ENCODE peak calls at places on chromosomes 6 and 20, in seven cellular contexts. O is GM10248; K is RWPE1; A is mesothelial cell of epicardium; C is KBM-7; Y is CD4-positive, alpha-beta memory T cell; P is HS-27A. R is an unnamed sample.

GRCh38 chr20:39885975-39886649 is 802.9 kb downstream of the MAFB start:
- DNase-seq in Y (no peak), O (peak), A (peak), K (peak), P (peak), C (peak), R (no peak)

GRCh38 chr20:19692100-19692499 is 66.0 kb upstream of the RIN2 start:
- DNase-seq in A (no peak), P (no peak), K (no peak), C (no peak), Y (no peak), O (no peak), R (no peak)

GRCh38 chr20:33897313-33897912 is 86.3 kb downstream of the CHMP4B start:
- DNase-seq in P (no peak), K (no peak), O (no peak), C (no peak), Y (no peak), A (no peak), R (no peak)

GRCh38 chr6:36577298-36577697 is 16.9 kb upstream of the SRSF3 start:
- DNase-seq in Y (no peak), O (no peak), K (peak), P (peak), C (no peak), A (no peak), R (no peak)

GRCh38 chr6:26224940-26225847 is 138.0 kb downstream of the HFE start:
- DNase-seq in C (no peak), K (no peak), Y (peak), O (no peak), P (no peak), A (peak), R (no peak)

GRCh38 chr6:35016417-35017221 is 124.5 kb downstream of the TCP11 start:
- DNase-seq in A (no peak), C (peak), O (no peak), P (no peak), K (no peak), Y (no peak), R (peak)

GRCh38 chr6:149237464-149237863 is 80.0 kb upstream of the TAB2 start:
- DNase-seq in K (no peak), O (no peak), C (no peak), A (no peak), P (no peak), Y (no peak), R (no peak)

GRCh38 chr6:90955246-90955645 is 368.4 kb upstream of the MAP3K7 start:
- DNase-seq in P (no peak), C (no peak), A (no peak), Y (no peak), O (no peak), K (no peak), R (no peak)

GRCh38 chr20:62872184-62872862 is 10.7 kb upstream of the TCFL5 start:
- DNase-seq in C (no peak), P (no peak), K (no peak), O (no peak), A (no peak), Y (no peak), R (no peak)

GRCh38 chr6:52288216-52288615 is 3.7 kb upstream of the MCM3 start:
- DNase-seq in C (no peak), O (no peak), Y (no peak), K (no peak), P (no peak), A (no peak), R (no peak)

GRCh38 chr6:69735029-69735428 is 61.8 kb downstream of the LMBRD1 start:
- DNase-seq in P (no peak), O (no peak), C (no peak), A (no peak), K (no peak), Y (no peak), R (no peak)

GRCh38 chr6:82364087-82365010 is 732 bp downstream of the TPBG start:
- DNase-seq in A (peak), K (peak), O (peak), Y (peak), P (peak), C (peak), R (no peak)

GRCh38 chr6:157201083-157201482 is 122.2 kb downstream of the TMEM242 start:
- DNase-seq in P (no peak), Y (no peak), A (no peak), C (no peak), O (no peak), K (no peak), R (no peak)

GRCh38 chr6:33384581-33385020 is 7.0 kb upstream of the KIFC1 start:
- DNase-seq in O (no peak), A (no peak), C (peak), P (no peak), Y (no peak), K (peak), R (no peak)

GRCh38 chr6:36595168-36595818 is 1.1 kb downstream of the SRSF3 start:
- DNase-seq in C (peak), K (no peak), Y (peak), P (no peak), O (no peak), A (no peak), R (no peak)

GRCh38 chr6:37047933-37048850 is 42.7 kb downstream of the FGD2 start:
- DNase-seq in C (no peak), O (no peak), Y (no peak), A (no peak), K (no peak), P (no peak), R (no peak)

GRCh38 chr20:47989957-47990356 is 204.7 kb upstream of the SULF2 start:
- DNase-seq in A (no peak), O (no peak), Y (no peak), C (no peak), P (no peak), K (peak), R (no peak)

GRCh38 chr20:38190166-38190565 is 25.1 kb upstream of the TGM2 start:
- DNase-seq in P (no peak), O (no peak), C (no peak), A (no peak), Y (no peak), K (no peak), R (no peak)

GRCh38 chr6:148242180-148242579 is 100.5 kb upstream of the SASH1 start:
- DNase-seq in A (no peak), P (no peak), Y (no peak), C (no peak), K (no peak), O (no peak), R (peak)

GRCh38 chr20:16011519-16011918 is 561.7 kb downstream of the KIF16B start:
- DNase-seq in C (no peak), P (no peak), Y (no peak), O (no peak), A (no peak), K (no peak), R (no peak)

GRCh38 chr6:12313992-12314589 is 23.9 kb downstream of the EDN1 start:
- DNase-seq in O (no peak), K (peak), C (no peak), Y (no peak), A (no peak), P (no peak), R (peak)

GRCh38 chr20:42864116-42864515 is 325.6 kb downstream of the PTPRT start:
- DNase-seq in C (no peak), K (no peak), P (no peak), A (no peak), O (no peak), Y (no peak), R (no peak)

GRCh38 chr20:63544958-63545516 is 2.5 kb downstream of the SRMS start:
- DNase-seq in P (no peak), C (no peak), Y (no peak), A (no peak), O (no peak), K (peak), R (no peak)

GRCh38 chr6:42431877-42432276 is 19.8 kb downstream of the TRERF1 start:
- DNase-seq in P (no peak), A (no peak), Y (no peak), K (no peak), O (no peak), C (no peak), R (no peak)

GRCh38 chr20:48266571-48266970 is 481.3 kb upstream of the SULF2 start:
- DNase-seq in A (no peak), K (no peak), P (no peak), O (no peak), Y (no peak), C (no peak), R (no peak)

GRCh38 chr6:41459738-41460137 is 86.4 kb upstream of the FOXP4 start:
- DNase-seq in O (no peak), C (no peak), A (no peak), Y (no peak), P (no peak), K (no peak), R (no peak)

GRCh38 chr6:54299542-54300269 is 8.5 kb upstream of the TINAG start:
- DNase-seq in P (no peak), O (no peak), K (no peak), A (no peak), Y (no peak), C (no peak), R (no peak)

GRCh38 chr6:26484161-26484560 is 15.9 kb upstream of the BTN1A1 start:
- DNase-seq in C (no peak), Y (no peak), P (no peak), K (no peak), O (no peak), A (no peak), R (no peak)

GRCh38 chr20:53872081-53872541 is 198.3 kb downstream of the BCAS1 start:
- DNase-seq in Y (peak), P (no peak), C (no peak), K (no peak), A (no peak), O (no peak), R (no peak)

R was measured in esophagus muscularis mucosa.